ENCODE peak calls at places on chromosome 2, in five cellular contexts. Z is tibial artery, F is mucosa of descending colon, C is right lobe of liver, E is HTR-8/SVneo. B is an unnamed sample.

GRCh38 chr2:218010116-218010837 is 7.5 kb upstream of the TNS1 start:
- DNase-seq in E (peak), C (no peak), F (peak), Z (peak), B (peak)

GRCh38 chr2:109481196-109481555 is 132.6 kb downstream of the SEPTIN10 start:
- DNase-seq in C (no peak), E (no peak), F (peak), Z (no peak), B (no peak)

GRCh38 chr2:88451647-88452150 is 794 bp downstream of the FOXI3 start:
- DNase-seq in F (peak), E (no peak), Z (no peak), C (no peak), B (no peak)

GRCh38 chr2:194486316-194486715 is 1170.7 kb upstream of the SLC39A10 start:
- DNase-seq in E (no peak), C (no peak), F (no peak), Z (no peak), B (no peak)

GRCh38 chr2:234845602-234846588 is 105.9 kb upstream of the SH3BP4 start:
- DNase-seq in F (no peak), E (no peak), Z (no peak), C (peak), B (no peak)

GRCh38 chr2:44753552-44754285 is 187.8 kb upstream of the SIX3 start:
- DNase-seq in E (no peak), F (peak), C (no peak), Z (no peak), B (no peak)

GRCh38 chr2:36433311-36434217 is 78.0 kb downstream of the CRIM1 start:
- DNase-seq in E (peak), C (no peak), Z (peak), F (peak), B (no peak)

GRCh38 chr2:96324716-96325037 is 440 bp upstream of the ITPRIPL1 start:
- DNase-seq in Z (no peak), C (no peak), F (no peak), E (no peak), B (no peak)

GRCh38 chr2:121911036-121911435 is 155.6 kb downstream of the TSN start:
- DNase-seq in C (no peak), Z (no peak), F (no peak), E (no peak), B (no peak)

GRCh38 chr2:74625658-74626425 is 22.3 kb downstream of the M1AP start:
- DNase-seq in Z (no peak), E (no peak), C (no peak), F (no peak), B (no peak)

GRCh38 chr2:202870431-202871160 is 970 bp downstream of the ICA1L start:
- DNase-seq in Z (peak), F (peak), E (peak), C (peak), B (peak)

GRCh38 chr2:236764716-236765115 is 195.1 kb downstream of the ACKR3 start:
- DNase-seq in F (no peak), C (no peak), E (no peak), Z (no peak), B (no peak)

GRCh38 chr2:25821225-25822056 is 56.8 kb downstream of the ASXL2 start:
- DNase-seq in Z (no peak), F (no peak), C (no peak), E (no peak), B (no peak)

GRCh38 chr2:232460171-232460570 is 4.2 kb downstream of the ALPI start:
- DNase-seq in C (no peak), E (no peak), Z (no peak), F (no peak), B (no peak)

GRCh38 chr2:41038408-41038807 is 586.5 kb upstream of the SLC8A1 start:
- DNase-seq in E (peak), F (no peak), Z (no peak), C (no peak), B (no peak)

GRCh38 chr2:47336259-47337238 is 66.4 kb upstream of the MSH2 start:
- DNase-seq in C (no peak), F (peak), Z (no peak), E (no peak), B (no peak)

GRCh38 chr2:67215214-67215613 is 181.9 kb upstream of the ETAA1 start:
- DNase-seq in E (peak), Z (no peak), C (peak), F (peak), B (no peak)

GRCh38 chr2:1081411-1082225 is 131.0 kb downstream of the SNTG2 start:
- DNase-seq in E (no peak), Z (peak), F (peak), C (no peak), B (no peak)

GRCh38 chr2:16079637-16080036 is 139.3 kb downstream of the MYCN start:
- DNase-seq in F (no peak), E (no peak), Z (no peak), C (no peak), B (no peak)

GRCh38 chr2:226362991-226363390 is 436.6 kb downstream of the IRS1 start:
- DNase-seq in C (no peak), E (peak), Z (no peak), F (no peak), B (no peak)

GRCh38 chr2:113283704-113284284 is 5.1 kb upstream of the PAX8 start:
- DNase-seq in F (peak), C (peak), Z (peak), E (peak), B (peak)

GRCh38 chr2:239362497-239362896 is 38.3 kb downstream of the HDAC4 start:
- DNase-seq in E (no peak), C (no peak), Z (no peak), F (no peak), B (no peak)

GRCh38 chr2:98807221-98807620 is 76.3 kb upstream of the MGAT4A start:
- DNase-seq in F (no peak), E (no peak), C (no peak), Z (no peak), B (peak)

GRCh38 chr2:75787532-75788132 is 76.9 kb upstream of the GCFC2 start:
- DNase-seq in C (no peak), Z (no peak), F (no peak), E (peak), B (no peak)

GRCh38 chr2:28108143-28108542 is 217.6 kb downstream of the BABAM2 start:
- DNase-seq in Z (no peak), E (no peak), F (no peak), C (no peak), B (no peak)

GRCh38 chr2:49226360-49226759 is 72.0 kb upstream of the FSHR start:
- DNase-seq in E (no peak), F (no peak), Z (no peak), C (no peak), B (no peak)

GRCh38 chr2:157480182-157480961 is 36.5 kb upstream of the CYTIP start:
- DNase-seq in F (peak), E (no peak), Z (peak), C (peak), B (no peak)

GRCh38 chr2:189559579-189560272 is 20.9 kb downstream of the SLC40A1 start:
- DNase-seq in E (no peak), C (peak), F (no peak), Z (no peak), B (no peak)

GRCh38 chr2:173747037-173747436 is 218.1 kb downstream of the SP3 start:
- DNase-seq in F (no peak), C (no peak), E (no peak), Z (no peak), B (no peak)

GRCh38 chr2:102033028-102033749 is 41.4 kb downstream of the IL1R2 start:
- DNase-seq in E (peak), F (peak), Z (peak), C (peak), B (no peak)

GRCh38 chr2:42698940-42699339 is 65.0 kb downstream of the OXER1 start:
- DNase-seq in Z (no peak), E (no peak), C (no peak), F (no peak), B (no peak)

GRCh38 chr2:96531872-96532505 is 4.6 kb upstream of the ARID5A start:
- DNase-seq in Z (peak), E (peak), F (peak), C (peak), B (peak)

B was measured in osteocyte.